ENCODE peak calls at places on chromosome 5, in ten cellular contexts. One of them, this sample, is unnamed.

GRCh38 chr5:72895758-72896157 is 60.1 kb upstream of the FCHO2 start:
- DNase-seq in hippocampal formation: no peak
- DNase-seq in NCI-H1436: no peak
- DNase-seq in A549: no peak
- DNase-seq in ACHN: no peak
- DNase-seq in GM19239: no peak
- DNase-seq in iPS DF 6.9: no peak
- DNase-seq in cardiac septum: no peak
- DNase-seq in right atrium auricular region: no peak
- DNase-seq in stimulated activated CD4-positive, alpha-beta T cell treated with anti-CD3 and anti-CD28 coated beads, Interleukin-1b, Interleukin-23, amount 100 ng/mL, for 24 hours: no peak
- DNase-seq in this sample: no peak

GRCh38 chr5:58849995-58850667 is 267.3 kb downstream of the RAB3C start:
- DNase-seq in hippocampal formation: peak
- DNase-seq in NCI-H1436: peak
- DNase-seq in A549: peak
- DNase-seq in ACHN: peak
- DNase-seq in GM19239: peak
- DNase-seq in iPS DF 6.9: peak
- DNase-seq in cardiac septum: no peak
- DNase-seq in right atrium auricular region: no peak
- DNase-seq in stimulated activated CD4-positive, alpha-beta T cell treated with anti-CD3 and anti-CD28 coated beads, Interleukin-1b, Interleukin-23, amount 100 ng/mL, for 24 hours: no peak
- DNase-seq in this sample: no peak

GRCh38 chr5:67214713-67215591 is 18.4 kb upstream of the CD180 start:
- DNase-seq in hippocampal formation: no peak
- DNase-seq in NCI-H1436: no peak
- DNase-seq in A549: no peak
- DNase-seq in ACHN: no peak
- DNase-seq in GM19239: no peak
- DNase-seq in iPS DF 6.9: no peak
- DNase-seq in cardiac septum: no peak
- DNase-seq in right atrium auricular region: no peak
- DNase-seq in stimulated activated CD4-positive, alpha-beta T cell treated with anti-CD3 and anti-CD28 coated beads, Interleukin-1b, Interleukin-23, amount 100 ng/mL, for 24 hours: no peak
- DNase-seq in this sample: no peak

GRCh38 chr5:2165203-2165602 is 282.5 kb upstream of the IRX4 start:
- DNase-seq in hippocampal formation: no peak
- DNase-seq in NCI-H1436: no peak
- DNase-seq in A549: no peak
- DNase-seq in ACHN: no peak
- DNase-seq in GM19239: no peak
- DNase-seq in iPS DF 6.9: no peak
- DNase-seq in cardiac septum: peak
- DNase-seq in right atrium auricular region: no peak
- DNase-seq in stimulated activated CD4-positive, alpha-beta T cell treated with anti-CD3 and anti-CD28 coated beads, Interleukin-1b, Interleukin-23, amount 100 ng/mL, for 24 hours: no peak
- DNase-seq in this sample: no peak

GRCh38 chr5:6734781-6735180 is 21.5 kb downstream of the TENT4A start:
- DNase-seq in hippocampal formation: no peak
- DNase-seq in NCI-H1436: no peak
- DNase-seq in A549: no peak
- DNase-seq in ACHN: no peak
- DNase-seq in GM19239: no peak
- DNase-seq in iPS DF 6.9: no peak
- DNase-seq in cardiac septum: no peak
- DNase-seq in right atrium auricular region: no peak
- DNase-seq in stimulated activated CD4-positive, alpha-beta T cell treated with anti-CD3 and anti-CD28 coated beads, Interleukin-1b, Interleukin-23, amount 100 ng/mL, for 24 hours: no peak
- DNase-seq in this sample: no peak

GRCh38 chr5:180222056-180222455 is 13.0 kb upstream of the RASGEF1C start:
- DNase-seq in hippocampal formation: no peak
- DNase-seq in NCI-H1436: no peak
- DNase-seq in A549: no peak
- DNase-seq in ACHN: no peak
- DNase-seq in GM19239: no peak
- DNase-seq in iPS DF 6.9: no peak
- DNase-seq in cardiac septum: peak
- DNase-seq in right atrium auricular region: no peak
- DNase-seq in stimulated activated CD4-positive, alpha-beta T cell treated with anti-CD3 and anti-CD28 coated beads, Interleukin-1b, Interleukin-23, amount 100 ng/mL, for 24 hours: no peak
- DNase-seq in this sample: no peak

GRCh38 chr5:145683426-145683825 is 151.7 kb downstream of the PRELID2 start:
- DNase-seq in hippocampal formation: no peak
- DNase-seq in NCI-H1436: no peak
- DNase-seq in A549: no peak
- DNase-seq in ACHN: no peak
- DNase-seq in GM19239: no peak
- DNase-seq in iPS DF 6.9: no peak
- DNase-seq in cardiac septum: no peak
- DNase-seq in right atrium auricular region: no peak
- DNase-seq in stimulated activated CD4-positive, alpha-beta T cell treated with anti-CD3 and anti-CD28 coated beads, Interleukin-1b, Interleukin-23, amount 100 ng/mL, for 24 hours: no peak
- DNase-seq in this sample: no peak

GRCh38 chr5:143086851-143087637 is 316.4 kb downstream of the NR3C1 start:
- DNase-seq in hippocampal formation: no peak
- DNase-seq in NCI-H1436: no peak
- DNase-seq in A549: peak
- DNase-seq in ACHN: no peak
- DNase-seq in GM19239: no peak
- DNase-seq in iPS DF 6.9: no peak
- DNase-seq in cardiac septum: no peak
- DNase-seq in right atrium auricular region: no peak
- DNase-seq in stimulated activated CD4-positive, alpha-beta T cell treated with anti-CD3 and anti-CD28 coated beads, Interleukin-1b, Interleukin-23, amount 100 ng/mL, for 24 hours: no peak
- DNase-seq in this sample: no peak

GRCh38 chr5:63201738-63202137 is 623.1 kb downstream of the LRRC70 start:
- DNase-seq in hippocampal formation: no peak
- DNase-seq in NCI-H1436: no peak
- DNase-seq in A549: no peak
- DNase-seq in ACHN: no peak
- DNase-seq in GM19239: no peak
- DNase-seq in iPS DF 6.9: no peak
- DNase-seq in cardiac septum: no peak
- DNase-seq in right atrium auricular region: no peak
- DNase-seq in stimulated activated CD4-positive, alpha-beta T cell treated with anti-CD3 and anti-CD28 coated beads, Interleukin-1b, Interleukin-23, amount 100 ng/mL, for 24 hours: no peak
- DNase-seq in this sample: no peak

GRCh38 chr5:52580921-52581320 is 206.8 kb upstream of the ITGA1 start:
- DNase-seq in hippocampal formation: no peak
- DNase-seq in NCI-H1436: no peak
- DNase-seq in A549: no peak
- DNase-seq in ACHN: no peak
- DNase-seq in GM19239: no peak
- DNase-seq in iPS DF 6.9: no peak
- DNase-seq in cardiac septum: no peak
- DNase-seq in right atrium auricular region: no peak
- DNase-seq in stimulated activated CD4-positive, alpha-beta T cell treated with anti-CD3 and anti-CD28 coated beads, Interleukin-1b, Interleukin-23, amount 100 ng/mL, for 24 hours: no peak
- DNase-seq in this sample: no peak

GRCh38 chr5:169801324-169801777 is 164.3 kb downstream of the DOCK2 start:
- DNase-seq in hippocampal formation: no peak
- DNase-seq in NCI-H1436: no peak
- DNase-seq in A549: no peak
- DNase-seq in ACHN: no peak
- DNase-seq in GM19239: no peak
- DNase-seq in iPS DF 6.9: no peak
- DNase-seq in cardiac septum: no peak
- DNase-seq in right atrium auricular region: no peak
- DNase-seq in stimulated activated CD4-positive, alpha-beta T cell treated with anti-CD3 and anti-CD28 coated beads, Interleukin-1b, Interleukin-23, amount 100 ng/mL, for 24 hours: no peak
- DNase-seq in this sample: no peak

GRCh38 chr5:55319481-55319880 is 11.7 kb downstream of the MTREX start:
- DNase-seq in hippocampal formation: no peak
- DNase-seq in NCI-H1436: no peak
- DNase-seq in A549: no peak
- DNase-seq in ACHN: no peak
- DNase-seq in GM19239: no peak
- DNase-seq in iPS DF 6.9: no peak
- DNase-seq in cardiac septum: no peak
- DNase-seq in right atrium auricular region: no peak
- DNase-seq in stimulated activated CD4-positive, alpha-beta T cell treated with anti-CD3 and anti-CD28 coated beads, Interleukin-1b, Interleukin-23, amount 100 ng/mL, for 24 hours: no peak
- DNase-seq in this sample: no peak

GRCh38 chr5:154476343-154477213 is 1.4 kb downstream of the HAND1 start:
- DNase-seq in hippocampal formation: no peak
- DNase-seq in NCI-H1436: no peak
- DNase-seq in A549: no peak
- DNase-seq in ACHN: no peak
- DNase-seq in GM19239: no peak
- DNase-seq in iPS DF 6.9: no peak
- DNase-seq in cardiac septum: no peak
- DNase-seq in right atrium auricular region: no peak
- DNase-seq in stimulated activated CD4-positive, alpha-beta T cell treated with anti-CD3 and anti-CD28 coated beads, Interleukin-1b, Interleukin-23, amount 100 ng/mL, for 24 hours: no peak
- DNase-seq in this sample: no peak

GRCh38 chr5:923473-923873 is 30.8 kb downstream of the TRIP13 start:
- DNase-seq in hippocampal formation: no peak
- DNase-seq in NCI-H1436: peak
- DNase-seq in A549: peak
- DNase-seq in ACHN: peak
- DNase-seq in GM19239: peak
- DNase-seq in iPS DF 6.9: peak
- DNase-seq in cardiac septum: no peak
- DNase-seq in right atrium auricular region: peak
- DNase-seq in stimulated activated CD4-positive, alpha-beta T cell treated with anti-CD3 and anti-CD28 coated beads, Interleukin-1b, Interleukin-23, amount 100 ng/mL, for 24 hours: peak
- DNase-seq in this sample: peak

GRCh38 chr5:122403256-122403655 is 91.2 kb downstream of the SNCAIP start:
- DNase-seq in hippocampal formation: no peak
- DNase-seq in NCI-H1436: no peak
- DNase-seq in A549: no peak
- DNase-seq in ACHN: no peak
- DNase-seq in GM19239: no peak
- DNase-seq in iPS DF 6.9: no peak
- DNase-seq in cardiac septum: no peak
- DNase-seq in right atrium auricular region: no peak
- DNase-seq in stimulated activated CD4-positive, alpha-beta T cell treated with anti-CD3 and anti-CD28 coated beads, Interleukin-1b, Interleukin-23, amount 100 ng/mL, for 24 hours: no peak
- DNase-seq in this sample: no peak

GRCh38 chr5:168793844-168794837 is 215.0 kb upstream of the PANK3 start:
- DNase-seq in hippocampal formation: no peak
- DNase-seq in NCI-H1436: no peak
- DNase-seq in A549: peak
- DNase-seq in ACHN: no peak
- DNase-seq in GM19239: no peak
- DNase-seq in iPS DF 6.9: no peak
- DNase-seq in cardiac septum: peak
- DNase-seq in right atrium auricular region: peak
- DNase-seq in stimulated activated CD4-positive, alpha-beta T cell treated with anti-CD3 and anti-CD28 coated beads, Interleukin-1b, Interleukin-23, amount 100 ng/mL, for 24 hours: peak
- DNase-seq in this sample: no peak

GRCh38 chr5:34585601-34586104 is 70.5 kb upstream of the RAI14 start:
- DNase-seq in hippocampal formation: no peak
- DNase-seq in NCI-H1436: no peak
- DNase-seq in A549: peak
- DNase-seq in ACHN: no peak
- DNase-seq in GM19239: no peak
- DNase-seq in iPS DF 6.9: no peak
- DNase-seq in cardiac septum: no peak
- DNase-seq in right atrium auricular region: no peak
- DNase-seq in stimulated activated CD4-positive, alpha-beta T cell treated with anti-CD3 and anti-CD28 coated beads, Interleukin-1b, Interleukin-23, amount 100 ng/mL, for 24 hours: no peak
- DNase-seq in this sample: no peak

GRCh38 chr5:174234388-174234787 is 188.9 kb downstream of the NSG2 start:
- DNase-seq in hippocampal formation: no peak
- DNase-seq in NCI-H1436: no peak
- DNase-seq in A549: no peak
- DNase-seq in ACHN: no peak
- DNase-seq in GM19239: no peak
- DNase-seq in iPS DF 6.9: no peak
- DNase-seq in cardiac septum: no peak
- DNase-seq in right atrium auricular region: no peak
- DNase-seq in stimulated activated CD4-positive, alpha-beta T cell treated with anti-CD3 and anti-CD28 coated beads, Interleukin-1b, Interleukin-23, amount 100 ng/mL, for 24 hours: no peak
- DNase-seq in this sample: no peak

GRCh38 chr5:143921525-143922311 is 109.8 kb downstream of the HMHB1 start:
- DNase-seq in hippocampal formation: no peak
- DNase-seq in NCI-H1436: no peak
- DNase-seq in A549: peak
- DNase-seq in ACHN: peak
- DNase-seq in GM19239: no peak
- DNase-seq in iPS DF 6.9: no peak
- DNase-seq in cardiac septum: no peak
- DNase-seq in right atrium auricular region: no peak
- DNase-seq in stimulated activated CD4-positive, alpha-beta T cell treated with anti-CD3 and anti-CD28 coated beads, Interleukin-1b, Interleukin-23, amount 100 ng/mL, for 24 hours: no peak
- DNase-seq in this sample: no peak

GRCh38 chr5:158802941-158803341 is 296.8 kb downstream of the EBF1 start:
- DNase-seq in hippocampal formation: no peak
- DNase-seq in NCI-H1436: no peak
- DNase-seq in A549: no peak
- DNase-seq in ACHN: no peak
- DNase-seq in GM19239: no peak
- DNase-seq in iPS DF 6.9: no peak
- DNase-seq in cardiac septum: no peak
- DNase-seq in right atrium auricular region: no peak
- DNase-seq in stimulated activated CD4-positive, alpha-beta T cell treated with anti-CD3 and anti-CD28 coated beads, Interleukin-1b, Interleukin-23, amount 100 ng/mL, for 24 hours: no peak
- DNase-seq in this sample: no peak

GRCh38 chr5:80119337-80119736 is 84.2 kb downstream of the THBS4 start:
- DNase-seq in hippocampal formation: no peak
- DNase-seq in NCI-H1436: no peak
- DNase-seq in A549: no peak
- DNase-seq in ACHN: no peak
- DNase-seq in GM19239: no peak
- DNase-seq in iPS DF 6.9: no peak
- DNase-seq in cardiac septum: peak
- DNase-seq in right atrium auricular region: no peak
- DNase-seq in stimulated activated CD4-positive, alpha-beta T cell treated with anti-CD3 and anti-CD28 coated beads, Interleukin-1b, Interleukin-23, amount 100 ng/mL, for 24 hours: no peak
- DNase-seq in this sample: no peak

GRCh38 chr5:1782385-1783213 is 17.0 kb downstream of the MRPL36 start:
- DNase-seq in hippocampal formation: no peak
- DNase-seq in NCI-H1436: no peak
- DNase-seq in A549: no peak
- DNase-seq in ACHN: no peak
- DNase-seq in GM19239: no peak
- DNase-seq in iPS DF 6.9: no peak
- DNase-seq in cardiac septum: no peak
- DNase-seq in right atrium auricular region: no peak
- DNase-seq in stimulated activated CD4-positive, alpha-beta T cell treated with anti-CD3 and anti-CD28 coated beads, Interleukin-1b, Interleukin-23, amount 100 ng/mL, for 24 hours: no peak
- DNase-seq in this sample: no peak

GRCh38 chr5:66142417-66142816 is 1.7 kb upstream of the SREK1 start:
- DNase-seq in hippocampal formation: no peak
- DNase-seq in NCI-H1436: no peak
- DNase-seq in A549: no peak
- DNase-seq in ACHN: no peak
- DNase-seq in GM19239: no peak
- DNase-seq in iPS DF 6.9: no peak
- DNase-seq in cardiac septum: no peak
- DNase-seq in right atrium auricular region: no peak
- DNase-seq in stimulated activated CD4-positive, alpha-beta T cell treated with anti-CD3 and anti-CD28 coated beads, Interleukin-1b, Interleukin-23, amount 100 ng/mL, for 24 hours: no peak
- DNase-seq in this sample: no peak

GRCh38 chr5:127766556-127767335 is 63.6 kb downstream of the CCDC192 start:
- DNase-seq in hippocampal formation: no peak
- DNase-seq in NCI-H1436: no peak
- DNase-seq in A549: no peak
- DNase-seq in ACHN: no peak
- DNase-seq in GM19239: no peak
- DNase-seq in iPS DF 6.9: no peak
- DNase-seq in cardiac septum: no peak
- DNase-seq in right atrium auricular region: no peak
- DNase-seq in stimulated activated CD4-positive, alpha-beta T cell treated with anti-CD3 and anti-CD28 coated beads, Interleukin-1b, Interleukin-23, amount 100 ng/mL, for 24 hours: no peak
- DNase-seq in this sample: no peak

GRCh38 chr5:78984611-78985406 is at the start of gene ARSB:
- DNase-seq in hippocampal formation: peak
- DNase-seq in NCI-H1436: peak
- DNase-seq in A549: peak
- DNase-seq in ACHN: peak
- DNase-seq in GM19239: peak
- DNase-seq in iPS DF 6.9: peak
- DNase-seq in cardiac septum: peak
- DNase-seq in right atrium auricular region: peak
- DNase-seq in stimulated activated CD4-positive, alpha-beta T cell treated with anti-CD3 and anti-CD28 coated beads, Interleukin-1b, Interleukin-23, amount 100 ng/mL, for 24 hours: peak
- DNase-seq in this sample: peak

GRCh38 chr5:156201793-156202388 is 125.1 kb upstream of the SGCD start:
- DNase-seq in hippocampal formation: no peak
- DNase-seq in NCI-H1436: no peak
- DNase-seq in A549: peak
- DNase-seq in ACHN: no peak
- DNase-seq in GM19239: no peak
- DNase-seq in iPS DF 6.9: no peak
- DNase-seq in cardiac septum: no peak
- DNase-seq in right atrium auricular region: no peak
- DNase-seq in stimulated activated CD4-positive, alpha-beta T cell treated with anti-CD3 and anti-CD28 coated beads, Interleukin-1b, Interleukin-23, amount 100 ng/mL, for 24 hours: no peak
- DNase-seq in this sample: no peak

GRCh38 chr5:154038241-154038603 is 488 bp downstream of the FAM114A2 start:
- DNase-seq in hippocampal formation: no peak
- DNase-seq in NCI-H1436: no peak
- DNase-seq in A549: peak
- DNase-seq in ACHN: no peak
- DNase-seq in GM19239: no peak
- DNase-seq in iPS DF 6.9: no peak
- DNase-seq in cardiac septum: no peak
- DNase-seq in right atrium auricular region: no peak
- DNase-seq in stimulated activated CD4-positive, alpha-beta T cell treated with anti-CD3 and anti-CD28 coated beads, Interleukin-1b, Interleukin-23, amount 100 ng/mL, for 24 hours: peak
- DNase-seq in this sample: peak

GRCh38 chr5:1274471-1274870 is 20.4 kb downstream of the TERT start:
- DNase-seq in hippocampal formation: no peak
- DNase-seq in NCI-H1436: no peak
- DNase-seq in A549: no peak
- DNase-seq in ACHN: no peak
- DNase-seq in GM19239: no peak
- DNase-seq in iPS DF 6.9: no peak
- DNase-seq in cardiac septum: no peak
- DNase-seq in right atrium auricular region: no peak
- DNase-seq in stimulated activated CD4-positive, alpha-beta T cell treated with anti-CD3 and anti-CD28 coated beads, Interleukin-1b, Interleukin-23, amount 100 ng/mL, for 24 hours: no peak
- DNase-seq in this sample: peak

This sample was measured in K562.